ENCODE peak calls at places on chromosome 3, in seven cellular contexts. U is AML-193, E is GM23248, Z is natural killer cell, V is GF-D8, K is transverse colon, I is T-helper 2 cell. F is an unnamed sample.

GRCh38 chr3:100402150-100402706 is 889 bp downstream of the LNP1 start:
- DNase-seq in U (peak), E (peak), Z (no peak), V (peak), K (no peak), I (no peak), F (no peak)

GRCh38 chr3:47890832-47891620 is 88.1 kb downstream of the DHX30 start:
- DNase-seq in U (no peak), E (no peak), Z (no peak), V (no peak), K (peak), I (no peak), F (no peak)

GRCh38 chr3:147540921-147541320 is 131.8 kb downstream of the ZIC1 start:
- DNase-seq in U (no peak), E (no peak), Z (no peak), V (no peak), K (no peak), I (no peak), F (no peak)

GRCh38 chr3:48301814-48302194 is 31.7 kb downstream of the SPINK8 start:
- DNase-seq in U (peak), E (peak), Z (no peak), V (peak), K (peak), I (peak), F (no peak)

GRCh38 chr3:128076465-128076782 is 24.2 kb downstream of the SEC61A1 start:
- DNase-seq in U (no peak), E (no peak), Z (peak), V (no peak), K (no peak), I (no peak), F (no peak)

GRCh38 chr3:10223676-10224639 is 24.3 kb upstream of the TATDN2 start:
- DNase-seq in U (peak), E (peak), Z (no peak), V (peak), K (peak), I (peak), F (no peak)

GRCh38 chr3:184177767-184178306 is 3.2 kb downstream of the AP2M1 start:
- DNase-seq in U (no peak), E (no peak), Z (no peak), V (no peak), K (no peak), I (no peak), F (no peak)

GRCh38 chr3:52119056-52119455 is 35.2 kb downstream of the POC1A start:
- DNase-seq in U (no peak), E (no peak), Z (no peak), V (no peak), K (no peak), I (no peak), F (no peak)

GRCh38 chr3:144265527-144266100 is 294.0 kb downstream of the DIPK2A start:
- DNase-seq in U (peak), E (peak), Z (no peak), V (no peak), K (no peak), I (no peak), F (no peak)

GRCh38 chr3:71891483-71891882 is 106.5 kb upstream of the PROK2 start:
- DNase-seq in U (no peak), E (peak), Z (no peak), V (no peak), K (no peak), I (no peak), F (no peak)

GRCh38 chr3:25438791-25439555 is 10.9 kb downstream of the RARB start:
- DNase-seq in U (no peak), E (no peak), Z (no peak), V (no peak), K (no peak), I (no peak), F (no peak)

GRCh38 chr3:13685721-13686120 is 136.8 kb downstream of the FBLN2 start:
- DNase-seq in U (no peak), E (no peak), Z (no peak), V (no peak), K (no peak), I (no peak), F (no peak)

GRCh38 chr3:43405888-43406636 is 119.7 kb downstream of the SNRK start:
- DNase-seq in U (no peak), E (peak), Z (no peak), V (no peak), K (no peak), I (no peak), F (no peak)

GRCh38 chr3:42403737-42404136 is 6.7 kb downstream of the LYZL4 start:
- DNase-seq in U (no peak), E (no peak), Z (no peak), V (no peak), K (no peak), I (no peak), F (no peak)

GRCh38 chr3:42497009-42497731 is 5.3 kb upstream of the VIPR1 start:
- DNase-seq in U (no peak), E (no peak), Z (peak), V (no peak), K (no peak), I (no peak), F (peak)

GRCh38 chr3:99871231-99871898 is 53.7 kb downstream of the CMSS1 start:
- DNase-seq in U (no peak), E (peak), Z (no peak), V (no peak), K (no peak), I (no peak), F (no peak)

GRCh38 chr3:67819447-67819846 is 165.0 kb upstream of the SUCLG2 start:
- DNase-seq in U (peak), E (no peak), Z (no peak), V (no peak), K (no peak), I (no peak), F (no peak)

GRCh38 chr3:40875581-40875980 is 323.7 kb upstream of the CTNNB1 start:
- DNase-seq in U (no peak), E (no peak), Z (no peak), V (no peak), K (no peak), I (no peak), F (no peak)

GRCh38 chr3:122743581-122744120 is 50.0 kb downstream of the HSPBAP1 start:
- DNase-seq in U (no peak), E (no peak), Z (no peak), V (no peak), K (no peak), I (no peak), F (no peak)

GRCh38 chr3:174153875-174154274 is 705.3 kb upstream of the NAALADL2 start:
- DNase-seq in U (no peak), E (peak), Z (no peak), V (no peak), K (no peak), I (no peak), F (no peak)

GRCh38 chr3:132038198-132038825 is 3.5 kb upstream of the CPNE4 start:
- DNase-seq in U (peak), E (peak), Z (no peak), V (no peak), K (no peak), I (no peak), F (no peak)

GRCh38 chr3:61663728-61664492 is 102.5 kb downstream of the PTPRG start:
- DNase-seq in U (no peak), E (peak), Z (no peak), V (no peak), K (no peak), I (no peak), F (no peak)

GRCh38 chr3:189338366-189338765 is 166.6 kb downstream of the TPRG1 start:
- DNase-seq in U (no peak), E (no peak), Z (no peak), V (no peak), K (no peak), I (no peak), F (no peak)

GRCh38 chr3:127159547-127159946 is 33.4 kb upstream of the PRR23E start:
- DNase-seq in U (no peak), E (no peak), Z (no peak), V (no peak), K (no peak), I (no peak), F (no peak)

GRCh38 chr3:22537560-22537959 is 665.6 kb upstream of the UBE2E2 start:
- DNase-seq in U (no peak), E (no peak), Z (no peak), V (no peak), K (no peak), I (no peak), F (no peak)

GRCh38 chr3:31762888-31763351 is 218.1 kb downstream of the OSBPL10 start:
- DNase-seq in U (no peak), E (no peak), Z (no peak), V (no peak), K (no peak), I (no peak), F (no peak)

GRCh38 chr3:175346573-175347356 is 487.6 kb downstream of the NAALADL2 start:
- DNase-seq in U (no peak), E (peak), Z (no peak), V (no peak), K (peak), I (no peak), F (no peak)

GRCh38 chr3:12638105-12638504 is 25.8 kb downstream of the RAF1 start:
- DNase-seq in U (no peak), E (peak), Z (no peak), V (no peak), K (no peak), I (no peak), F (no peak)

GRCh38 chr3:188720636-188721035 is 451.1 kb upstream of the TPRG1 start:
- DNase-seq in U (no peak), E (peak), Z (no peak), V (no peak), K (no peak), I (no peak), F (no peak)

GRCh38 chr3:31252216-31253185 is 280.2 kb upstream of the STT3B start:
- DNase-seq in U (no peak), E (no peak), Z (no peak), V (no peak), K (no peak), I (no peak), F (no peak)